ENCODE peak calls at places on chromosome 1, in eight cellular contexts. B is gastrocnemius medialis, N is ovary, K is prostate gland, C is body of pancreas, R is HepG2, I is uterus, O is A549. S is an unnamed sample. For H3K4me1, the result is how much of the 10 kb centered on the place peaks cover.

GRCh38 chr1:8018492-8019228 is 7.4 kb downstream of the ERRFI1 start:
- DNase-seq in R (no peak), K (no peak), C (no peak), O (no peak), I (no peak), N (no peak), B (no peak), S (no peak)

GRCh38 chr1:224219612-224220011 is 36.6 kb downstream of the DEGS1 start:
- DNase-seq in I (no peak), N (no peak), C (peak), R (no peak), B (no peak), K (no peak), O (no peak), S (no peak)

GRCh38 chr1:6097824-6098223 is 52.1 kb downstream of the KCNAB2 start:
- DNase-seq in C (no peak), K (no peak), R (no peak), O (no peak), B (no peak), I (no peak), N (no peak), S (peak)

GRCh38 chr1:61054636-61055035 is 27.7 kb upstream of the NFIA start:
- DNase-seq in R (no peak), B (no peak), N (no peak), I (no peak), C (no peak), K (no peak), O (no peak), S (no peak)

GRCh38 chr1:87330201-87330953 is 1.7 kb downstream of the LMO4 start:
- DNase-seq in O (no peak), R (no peak), B (no peak), I (peak), C (no peak), K (no peak), N (peak), S (no peak)

GRCh38 chr1:200432586-200432985 is 22.8 kb upstream of the ZNF281 start:
- DNase-seq in N (no peak), R (no peak), I (no peak), B (no peak), O (no peak), C (no peak), K (no peak), S (no peak)

GRCh38 chr1:174041369-174041768 is 19.2 kb upstream of the RC3H1 start:
- DNase-seq in K (no peak), I (no peak), B (no peak), N (no peak), R (peak), O (no peak), C (no peak), S (no peak)

GRCh38 chr1:36705629-36706028 is 222.9 kb upstream of the CSF3R start:
- DNase-seq in R (no peak), C (no peak), I (no peak), N (no peak), K (no peak), O (peak), B (no peak), S (no peak)

GRCh38 chr1:105608713-105609112 is 1447.8 kb upstream of the PRMT6 start:
- DNase-seq in N (no peak), C (no peak), R (peak), O (peak), B (no peak), I (no peak), K (no peak), S (no peak)

GRCh38 chr1:21594495-21594894 is 74.7 kb downstream of the RAP1GAP start:
- DNase-seq in I (no peak), N (no peak), B (no peak), K (no peak), O (no peak), C (no peak), R (no peak), S (no peak)

GRCh38 chr1:245225267-245225666 is 70.5 kb downstream of the KIF26B start:
- DNase-seq in O (no peak), K (no peak), N (no peak), R (no peak), C (no peak), I (no peak), B (no peak), S (no peak)

GRCh38 chr1:33074193-33074945 is 6.6 kb upstream of the AZIN2 start:
- DNase-seq in R (peak), K (no peak), C (no peak), O (no peak), B (no peak), I (no peak), N (no peak), S (no peak)

GRCh38 chr1:228083871-228084278 is 1.4 kb downstream of the ARF1 start:
- DNase-seq in C (no peak), R (no peak), O (no peak), K (no peak), N (peak), B (no peak), I (no peak), S (no peak)

GRCh38 chr1:202192770-202193613 is 607 bp upstream of the LGR6 start:
- DNase-seq in C (peak), N (peak), I (peak), O (peak), B (no peak), R (peak), K (peak), S (peak)

GRCh38 chr1:209485167-209485566 is 98.3 kb upstream of the CAMK1G start:
- DNase-seq in O (peak), B (no peak), K (peak), C (no peak), R (no peak), I (no peak), N (no peak), S (peak)

GRCh38 chr1:203153051-203153988 is 22.3 kb downstream of the MYBPH start:
- DNase-seq in B (no peak), C (no peak), R (no peak), O (no peak), N (no peak), I (no peak), K (no peak), S (no peak)

GRCh38 chr1:228082260-228082974 is at the start of gene ARF1:
- DNase-seq in O (peak), C (peak), R (peak), N (peak), I (peak), K (peak), B (peak), S (peak)

GRCh38 chr1:54968581-54968980 is 11.8 kb upstream of the TMEM61 start:
- DNase-seq in N (no peak), I (no peak), C (no peak), R (no peak), B (no peak), O (no peak), K (no peak), S (no peak)

GRCh38 chr1:92994105-92994712 is 32.9 kb upstream of the DIPK1A start:
- DNase-seq in I (peak), C (peak), K (peak), O (peak), B (peak), N (no peak), R (peak), S (peak)

GRCh38 chr1:94063379-94063778 is 57.6 kb downstream of the ABCA4 start:
- DNase-seq in I (peak), C (peak), B (no peak), R (peak), N (peak), O (peak), K (no peak), S (no peak)

GRCh38 chr1:201764166-201764565 is 64.8 kb upstream of the IPO9 start:
- DNase-seq in K (no peak), O (no peak), N (no peak), C (no peak), B (no peak), I (no peak), R (no peak), S (no peak)

GRCh38 chr1:47351305-47351704 is 17.7 kb downstream of the CMPK1 start:
- DNase-seq in C (no peak), I (no peak), R (no peak), N (no peak), B (no peak), K (no peak), O (peak), S (no peak)

GRCh38 chr1:105492941-105493340 is 1563.5 kb upstream of the PRMT6 start:
- DNase-seq in I (no peak), R (no peak), K (no peak), C (no peak), B (no peak), N (no peak), O (no peak), S (no peak)

GRCh38 chr1:207698822-207699483 is 52.9 kb upstream of the CD46 start:
- DNase-seq in R (peak), C (peak), B (no peak), N (peak), I (no peak), K (peak), O (peak), S (peak)

GRCh38 chr1:1778827-1779675 is 781 bp upstream of the NADK start:
- DNase-seq in B (no peak), K (peak), N (peak), O (no peak), I (no peak), C (peak), R (peak), S (peak)

GRCh38 chr1:1779691-1780597 is 1.7 kb upstream of the NADK start:
- DNase-seq in I (no peak), O (no peak), R (no peak), C (peak), B (no peak), K (no peak), N (peak), S (peak)

GRCh38 chr1:1777510-1777909 is 760 bp downstream of the NADK start:
- DNase-seq in R (no peak), O (no peak), N (peak), B (no peak), I (peak), C (peak), K (no peak), S (peak)

GRCh38 chr1:1776672-1777393 is 1.4 kb downstream of the NADK start:
- DNase-seq in K (no peak), C (no peak), O (no peak), I (no peak), R (no peak), N (no peak), B (no peak), S (no peak)

DNA sequence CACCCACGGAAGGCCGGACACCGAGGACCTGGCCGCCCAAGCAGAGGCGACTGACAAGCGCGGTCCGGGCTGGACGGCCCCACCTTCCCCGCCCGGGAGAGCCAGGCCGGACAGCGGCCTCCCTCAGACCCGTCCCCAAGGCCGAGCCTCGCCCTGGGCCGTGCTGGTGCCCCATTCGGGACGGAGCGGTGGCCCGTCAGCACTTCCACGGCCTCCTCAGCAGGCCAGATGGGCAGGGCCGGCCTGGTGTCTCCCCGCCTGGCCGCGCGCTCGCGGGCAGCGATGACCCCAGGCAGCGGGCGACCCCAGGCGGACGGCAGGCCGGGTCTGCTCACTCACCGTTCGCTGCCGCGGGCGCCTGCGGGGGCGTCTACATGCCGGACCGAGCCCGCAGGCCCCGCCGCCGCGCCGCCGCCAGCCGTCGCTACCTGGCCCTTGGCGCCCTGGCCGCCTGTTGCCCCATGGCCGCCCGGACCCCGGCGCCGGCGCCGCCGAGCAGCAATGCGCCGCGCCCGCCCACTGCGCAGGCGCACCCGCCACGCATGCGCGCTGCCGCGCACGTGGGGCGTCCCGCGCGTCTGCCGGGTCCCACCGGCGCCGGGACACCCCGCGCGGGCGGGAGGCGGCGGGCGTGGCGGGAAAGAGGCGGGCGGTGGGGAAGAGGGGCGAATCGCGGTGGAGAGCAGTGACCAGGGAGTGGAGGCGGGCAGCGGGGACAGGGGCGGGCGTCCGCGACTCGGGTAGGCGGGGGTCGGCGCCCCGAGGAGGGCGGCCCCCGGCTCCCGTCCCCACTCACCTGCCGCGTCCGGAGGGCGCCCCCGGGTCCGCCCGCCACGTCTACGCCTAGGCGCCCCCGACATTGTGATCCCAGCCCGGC is at the start of gene NADK:
- DNase-seq in O (peak), C (peak), I (no peak), B (no peak), N (peak), K (peak), R (no peak), S (peak)
- TF ChIP-seq POLR2A in O (peak), C (no peak), I (peak), B (peak), N (peak), K (peak), R (peak), S (peak)

GRCh38 chr1:14112613-14113012 is 412.6 kb downstream of the PRDM2 start:
- DNase-seq in K (no peak), I (no peak), B (no peak), O (no peak), R (no peak), C (no peak), N (no peak), S (no peak)

GRCh38 chr1:14111121-14111520 is 411.1 kb downstream of the PRDM2 start:
- DNase-seq in O (no peak), N (no peak), K (no peak), R (no peak), I (no peak), C (no peak), B (no peak), S (no peak)

GRCh38 chr1:14115976-14116375 is 416.0 kb downstream of the PRDM2 start:
- DNase-seq in B (no peak), N (no peak), R (no peak), I (no peak), C (no peak), O (no peak), K (no peak), S (no peak)

GRCh38 chr1:14113271-14113670 is 413.3 kb downstream of the PRDM2 start:
- DNase-seq in N (no peak), K (no peak), O (no peak), I (no peak), C (no peak), R (no peak), B (no peak), S (no peak)

DNA sequence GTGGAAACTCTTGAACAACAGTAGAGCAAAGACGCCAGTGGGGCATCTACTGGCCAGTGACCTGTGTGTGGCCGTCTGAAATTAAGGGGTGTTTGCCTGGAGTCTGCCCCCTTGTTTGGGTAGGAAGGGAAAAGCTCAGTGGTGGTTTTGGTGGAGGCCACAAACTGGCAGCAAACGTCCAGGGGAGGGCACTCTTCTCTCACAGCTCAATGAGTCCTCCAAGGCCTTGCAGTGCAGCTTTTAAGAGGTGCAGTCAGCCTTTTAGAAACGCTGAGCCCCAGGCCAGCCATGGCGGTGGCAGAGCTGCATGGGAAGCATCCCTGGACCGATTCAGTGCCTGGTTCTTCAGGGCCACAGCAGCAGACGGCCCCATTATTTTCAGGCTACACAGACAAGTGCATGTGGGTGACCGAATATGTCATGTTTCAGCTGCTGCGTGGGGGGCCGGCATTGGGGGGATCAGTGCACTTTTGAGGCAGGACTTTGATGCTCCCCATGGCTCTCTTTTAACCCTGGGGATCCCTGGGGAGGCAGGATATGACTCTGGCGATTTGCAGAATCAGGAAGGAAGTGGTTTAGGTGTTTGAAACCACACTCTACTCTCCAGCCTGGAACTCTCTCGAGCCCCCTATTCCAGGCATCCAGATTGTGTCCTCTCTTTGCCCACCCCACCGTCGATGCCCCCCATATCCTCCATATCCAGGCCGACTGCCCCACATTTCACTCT is 414.0 kb downstream of the PRDM2 start:
- DNase-seq in R (no peak), N (peak), B (no peak), K (peak), I (no peak), O (peak), C (peak), S (peak)
- TF ChIP-seq CTCF in R (peak), N (no peak), B (no peak), K (no peak), I (no peak), O (no peak), C (peak), S (peak)

GRCh38 chr1:230976825-230977747 is 1.6 kb downstream of the TTC13 start:
- DNase-seq in C (no peak), I (no peak), N (no peak), K (no peak), B (no peak), O (no peak), R (no peak), S (no peak)

GRCh38 chr1:230978491-230979388 is at the start of the genes ARV1 and TTC13:
- DNase-seq in B (peak), N (peak), R (peak), C (peak), O (peak), K (peak), I (peak), S (peak)

GRCh38 chr1:230979389-230979716 is 459 bp downstream of the ARV1 start:
- DNase-seq in C (no peak), B (no peak), K (no peak), O (no peak), I (no peak), N (no peak), R (no peak), S (no peak)

GRCh38 chr1:230977781-230978490 is 725 bp downstream of the TTC13 start:
- DNase-seq in R (peak), C (peak), B (no peak), I (peak), O (peak), N (peak), K (peak), S (peak)

DNA sequence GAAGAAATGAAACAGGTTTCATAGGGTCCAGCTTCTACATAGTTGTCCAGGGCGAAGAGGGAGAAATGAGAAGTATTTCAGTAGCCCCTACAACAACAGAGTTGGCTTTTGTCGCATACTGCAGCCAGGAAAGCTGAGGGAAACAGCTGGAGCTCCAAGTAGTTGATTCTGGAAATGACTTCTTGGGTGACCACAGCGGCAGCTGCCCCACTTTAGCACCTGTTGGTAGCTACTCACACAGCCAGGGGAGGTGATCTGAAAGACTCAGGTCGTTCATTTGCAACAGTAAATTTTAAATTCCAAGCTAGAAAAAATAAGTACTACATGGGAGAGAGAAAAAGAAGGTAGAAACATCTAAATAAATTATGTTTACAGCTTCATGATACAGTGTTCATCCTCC is 2.3 kb downstream of the TTC13 start:
- DNase-seq in N (no peak), I (no peak), R (no peak), B (no peak), K (no peak), C (no peak), O (no peak), S (no peak)
- H3K4me1 ChIP-seq in N (under half), I (under half), R (under half), B (under half), K (under half), C (under half), O (under half), S (under half)

DNA sequence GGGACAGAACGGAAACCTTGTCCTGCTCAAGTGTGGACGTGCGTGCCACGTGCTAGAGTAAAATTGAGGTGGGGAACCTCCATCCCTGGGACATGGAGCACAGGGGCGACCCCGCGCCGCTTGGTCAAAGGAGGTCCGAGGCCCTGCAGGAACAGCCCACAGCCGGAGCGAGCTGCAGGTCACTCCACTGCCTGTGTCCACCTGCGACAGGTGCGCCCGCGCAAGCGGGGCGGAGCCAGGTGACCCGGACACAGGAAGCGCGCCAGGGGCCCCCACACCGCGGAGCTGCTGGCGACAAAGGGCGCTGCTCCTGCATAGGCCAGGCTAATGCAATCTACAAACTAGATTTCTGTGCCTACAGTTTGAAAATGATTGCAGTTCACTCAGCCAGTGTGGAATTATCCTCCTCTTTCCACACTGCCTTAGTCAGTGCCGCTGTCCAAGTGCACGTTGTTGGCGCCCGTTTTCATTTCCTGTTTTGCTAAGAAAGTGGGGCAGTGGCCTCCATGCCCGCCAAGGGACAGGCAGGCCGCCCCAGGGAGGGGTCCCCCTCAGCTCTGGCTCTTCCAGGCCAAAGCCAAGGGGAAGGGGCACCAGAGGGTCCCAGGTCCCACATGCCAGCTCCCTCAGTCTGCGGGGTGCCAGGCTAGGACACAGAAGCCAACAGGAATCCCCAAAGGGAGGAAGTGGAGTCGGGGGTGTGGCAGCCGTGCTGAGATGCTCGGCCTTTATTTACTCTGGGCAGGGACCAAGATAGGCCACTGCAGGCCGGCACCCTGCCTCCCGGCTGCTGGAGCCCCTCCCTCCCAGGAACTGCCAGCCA is 4.3 kb upstream of the NADK start:
- DNase-seq in I (peak), R (peak), K (peak), O (peak), C (peak), B (peak), N (peak), S (peak)
- TF ChIP-seq POLR2A in I (no peak), R (no peak), K (peak), O (no peak), C (peak), B (no peak), N (no peak), S (no peak)

S was measured in heart left ventricle.